ENCODE peak calls at places on chromosome 11, in nine cellular contexts. One of them, this sample, is unnamed.

GRCh38 chr11:3021125-3021524 is 29.0 kb upstream of the NAP1L4 start:
- DNase-seq in CD8-positive, alpha-beta T cell: peak; percentile 24
- DNase-seq in midbrain: peak; percentile 31
- DNase-seq in activated T-cell treated with anti-CD3 and anti-CD28 coated beads, Interleukin-2, amount 50 U/mL, for 1 hour: peak; percentile 45
- DNase-seq in HCT116: peak; percentile 31
- DNase-seq in substantia nigra: peak; percentile 70
- DNase-seq in naive thymus-derived CD8-positive, alpha-beta T cell: peak; percentile 26
- DNase-seq in AG08396: peak; percentile 48
- DNase-seq in MV-4-11: peak; percentile 3
- DNase-seq in this sample: peak; percentile 23

GRCh38 chr11:23124996-23125395 is 264.7 kb upstream of the CCDC179 start:
- DNase-seq in CD8-positive, alpha-beta T cell: no peak
- DNase-seq in midbrain: no peak
- DNase-seq in activated T-cell treated with anti-CD3 and anti-CD28 coated beads, Interleukin-2, amount 50 U/mL, for 1 hour: no peak
- DNase-seq in HCT116: no peak
- DNase-seq in substantia nigra: no peak
- DNase-seq in naive thymus-derived CD8-positive, alpha-beta T cell: no peak
- DNase-seq in AG08396: no peak
- DNase-seq in MV-4-11: no peak
- DNase-seq in this sample: no peak

GRCh38 chr11:10164621-10165020 is 129.4 kb downstream of the SBF2 start:
- DNase-seq in CD8-positive, alpha-beta T cell: no peak
- DNase-seq in midbrain: no peak
- DNase-seq in activated T-cell treated with anti-CD3 and anti-CD28 coated beads, Interleukin-2, amount 50 U/mL, for 1 hour: no peak
- DNase-seq in HCT116: no peak
- DNase-seq in substantia nigra: no peak
- DNase-seq in naive thymus-derived CD8-positive, alpha-beta T cell: no peak
- DNase-seq in AG08396: no peak
- DNase-seq in MV-4-11: no peak
- DNase-seq in this sample: no peak

GRCh38 chr11:45264839-45265515 is 21.2 kb downstream of the SYT13 start:
- DNase-seq in CD8-positive, alpha-beta T cell: no peak
- DNase-seq in midbrain: no peak
- DNase-seq in activated T-cell treated with anti-CD3 and anti-CD28 coated beads, Interleukin-2, amount 50 U/mL, for 1 hour: no peak
- DNase-seq in HCT116: no peak
- DNase-seq in substantia nigra: no peak
- DNase-seq in naive thymus-derived CD8-positive, alpha-beta T cell: no peak
- DNase-seq in AG08396: peak; percentile 78
- DNase-seq in MV-4-11: no peak
- DNase-seq in this sample: no peak

GRCh38 chr11:64564419-64564818 is 26.6 kb upstream of the SLC22A12 start:
- DNase-seq in CD8-positive, alpha-beta T cell: no peak
- DNase-seq in midbrain: no peak
- DNase-seq in activated T-cell treated with anti-CD3 and anti-CD28 coated beads, Interleukin-2, amount 50 U/mL, for 1 hour: no peak
- DNase-seq in HCT116: no peak
- DNase-seq in substantia nigra: no peak
- DNase-seq in naive thymus-derived CD8-positive, alpha-beta T cell: no peak
- DNase-seq in AG08396: no peak
- DNase-seq in MV-4-11: no peak
- DNase-seq in this sample: no peak

GRCh38 chr11:72069787-72070251 is 10.5 kb downstream of the NUMA1 start:
- DNase-seq in CD8-positive, alpha-beta T cell: no peak
- DNase-seq in midbrain: peak; percentile 34
- DNase-seq in activated T-cell treated with anti-CD3 and anti-CD28 coated beads, Interleukin-2, amount 50 U/mL, for 1 hour: no peak
- DNase-seq in HCT116: peak; percentile 51
- DNase-seq in substantia nigra: peak; percentile 59
- DNase-seq in naive thymus-derived CD8-positive, alpha-beta T cell: no peak
- DNase-seq in AG08396: peak; percentile 80
- DNase-seq in MV-4-11: peak; percentile 93
- DNase-seq in this sample: no peak

GRCh38 chr11:44596541-44597276 is 31.2 kb downstream of the CD82 start:
- DNase-seq in CD8-positive, alpha-beta T cell: peak; percentile 45
- DNase-seq in midbrain: no peak
- DNase-seq in activated T-cell treated with anti-CD3 and anti-CD28 coated beads, Interleukin-2, amount 50 U/mL, for 1 hour: peak; percentile 62
- DNase-seq in HCT116: no peak
- DNase-seq in substantia nigra: peak; percentile 47
- DNase-seq in naive thymus-derived CD8-positive, alpha-beta T cell: peak; percentile 34
- DNase-seq in AG08396: no peak
- DNase-seq in MV-4-11: no peak
- DNase-seq in this sample: peak; percentile 16

GRCh38 chr11:24624432-24624831 is 127.6 kb downstream of the LUZP2 start:
- DNase-seq in CD8-positive, alpha-beta T cell: no peak
- DNase-seq in midbrain: no peak
- DNase-seq in activated T-cell treated with anti-CD3 and anti-CD28 coated beads, Interleukin-2, amount 50 U/mL, for 1 hour: no peak
- DNase-seq in HCT116: no peak
- DNase-seq in substantia nigra: no peak
- DNase-seq in naive thymus-derived CD8-positive, alpha-beta T cell: no peak
- DNase-seq in AG08396: no peak
- DNase-seq in MV-4-11: no peak
- DNase-seq in this sample: no peak

GRCh38 chr11:100273066-100273815 is 413.8 kb upstream of the ARHGAP42 start:
- DNase-seq in CD8-positive, alpha-beta T cell: no peak
- DNase-seq in midbrain: no peak
- DNase-seq in activated T-cell treated with anti-CD3 and anti-CD28 coated beads, Interleukin-2, amount 50 U/mL, for 1 hour: no peak
- DNase-seq in HCT116: no peak
- DNase-seq in substantia nigra: no peak
- DNase-seq in naive thymus-derived CD8-positive, alpha-beta T cell: no peak
- DNase-seq in AG08396: no peak
- DNase-seq in MV-4-11: no peak
- DNase-seq in this sample: no peak

GRCh38 chr11:47950396-47950795 is 30.0 kb upstream of the PTPRJ start:
- DNase-seq in CD8-positive, alpha-beta T cell: peak; percentile 52
- DNase-seq in midbrain: no peak
- DNase-seq in activated T-cell treated with anti-CD3 and anti-CD28 coated beads, Interleukin-2, amount 50 U/mL, for 1 hour: peak; percentile 39
- DNase-seq in HCT116: no peak
- DNase-seq in substantia nigra: no peak
- DNase-seq in naive thymus-derived CD8-positive, alpha-beta T cell: peak; percentile 39
- DNase-seq in AG08396: no peak
- DNase-seq in MV-4-11: peak; percentile 79
- DNase-seq in this sample: peak; percentile 41

GRCh38 chr11:3231550-3231850 is 717 bp downstream of the MRGPRE start:
- DNase-seq in CD8-positive, alpha-beta T cell: no peak
- DNase-seq in midbrain: no peak
- DNase-seq in activated T-cell treated with anti-CD3 and anti-CD28 coated beads, Interleukin-2, amount 50 U/mL, for 1 hour: no peak
- DNase-seq in HCT116: no peak
- DNase-seq in substantia nigra: no peak
- DNase-seq in naive thymus-derived CD8-positive, alpha-beta T cell: no peak
- DNase-seq in AG08396: no peak
- DNase-seq in MV-4-11: no peak
- DNase-seq in this sample: no peak

GRCh38 chr11:105789579-105789978 is 179.7 kb downstream of the GRIA4 start:
- DNase-seq in CD8-positive, alpha-beta T cell: no peak
- DNase-seq in midbrain: no peak
- DNase-seq in activated T-cell treated with anti-CD3 and anti-CD28 coated beads, Interleukin-2, amount 50 U/mL, for 1 hour: no peak
- DNase-seq in HCT116: no peak
- DNase-seq in substantia nigra: no peak
- DNase-seq in naive thymus-derived CD8-positive, alpha-beta T cell: no peak
- DNase-seq in AG08396: no peak
- DNase-seq in MV-4-11: no peak
- DNase-seq in this sample: no peak

GRCh38 chr11:78048561-78048960 is 15.1 kb upstream of the THRSP start:
- DNase-seq in CD8-positive, alpha-beta T cell: no peak
- DNase-seq in midbrain: no peak
- DNase-seq in activated T-cell treated with anti-CD3 and anti-CD28 coated beads, Interleukin-2, amount 50 U/mL, for 1 hour: no peak
- DNase-seq in HCT116: no peak
- DNase-seq in substantia nigra: no peak
- DNase-seq in naive thymus-derived CD8-positive, alpha-beta T cell: no peak
- DNase-seq in AG08396: no peak
- DNase-seq in MV-4-11: no peak
- DNase-seq in this sample: no peak

GRCh38 chr11:36622431-36623136 is 24.5 kb upstream of the RAG2 start:
- DNase-seq in CD8-positive, alpha-beta T cell: no peak
- DNase-seq in midbrain: peak; percentile 39
- DNase-seq in activated T-cell treated with anti-CD3 and anti-CD28 coated beads, Interleukin-2, amount 50 U/mL, for 1 hour: no peak
- DNase-seq in HCT116: peak; percentile 12
- DNase-seq in substantia nigra: no peak
- DNase-seq in naive thymus-derived CD8-positive, alpha-beta T cell: no peak
- DNase-seq in AG08396: peak; percentile 12
- DNase-seq in MV-4-11: peak; percentile 15
- DNase-seq in this sample: peak; percentile 68

GRCh38 chr11:120334894-120335462 is 1.2 kb upstream of the ARHGEF12 start:
- DNase-seq in CD8-positive, alpha-beta T cell: peak; percentile 49
- DNase-seq in midbrain: peak; percentile 89
- DNase-seq in activated T-cell treated with anti-CD3 and anti-CD28 coated beads, Interleukin-2, amount 50 U/mL, for 1 hour: no peak
- DNase-seq in HCT116: no peak
- DNase-seq in substantia nigra: peak; percentile 33
- DNase-seq in naive thymus-derived CD8-positive, alpha-beta T cell: no peak
- DNase-seq in AG08396: peak; percentile 72
- DNase-seq in MV-4-11: peak; percentile 84
- DNase-seq in this sample: peak; percentile 83

GRCh38 chr11:99766816-99767215 is 746.1 kb downstream of the CNTN5 start:
- DNase-seq in CD8-positive, alpha-beta T cell: no peak
- DNase-seq in midbrain: no peak
- DNase-seq in activated T-cell treated with anti-CD3 and anti-CD28 coated beads, Interleukin-2, amount 50 U/mL, for 1 hour: no peak
- DNase-seq in HCT116: no peak
- DNase-seq in substantia nigra: no peak
- DNase-seq in naive thymus-derived CD8-positive, alpha-beta T cell: no peak
- DNase-seq in AG08396: no peak
- DNase-seq in MV-4-11: no peak
- DNase-seq in this sample: no peak

GRCh38 chr11:2581151-2581930 is 118.5 kb downstream of the KCNQ1OT1 start:
- DNase-seq in CD8-positive, alpha-beta T cell: no peak
- DNase-seq in midbrain: no peak
- DNase-seq in activated T-cell treated with anti-CD3 and anti-CD28 coated beads, Interleukin-2, amount 50 U/mL, for 1 hour: no peak
- DNase-seq in HCT116: no peak
- DNase-seq in substantia nigra: no peak
- DNase-seq in naive thymus-derived CD8-positive, alpha-beta T cell: no peak
- DNase-seq in AG08396: no peak
- DNase-seq in MV-4-11: no peak
- DNase-seq in this sample: no peak

GRCh38 chr11:105092255-105093239 is 47.0 kb downstream of the CARD18 start:
- DNase-seq in CD8-positive, alpha-beta T cell: no peak
- DNase-seq in midbrain: no peak
- DNase-seq in activated T-cell treated with anti-CD3 and anti-CD28 coated beads, Interleukin-2, amount 50 U/mL, for 1 hour: no peak
- DNase-seq in HCT116: no peak
- DNase-seq in substantia nigra: no peak
- DNase-seq in naive thymus-derived CD8-positive, alpha-beta T cell: no peak
- DNase-seq in AG08396: no peak
- DNase-seq in MV-4-11: peak; percentile 61
- DNase-seq in this sample: peak; percentile 19

GRCh38 chr11:2272241-2272945 is 2.0 kb upstream of the ASCL2 start:
- DNase-seq in CD8-positive, alpha-beta T cell: no peak
- DNase-seq in midbrain: no peak
- DNase-seq in activated T-cell treated with anti-CD3 and anti-CD28 coated beads, Interleukin-2, amount 50 U/mL, for 1 hour: no peak
- DNase-seq in HCT116: no peak
- DNase-seq in substantia nigra: no peak
- DNase-seq in naive thymus-derived CD8-positive, alpha-beta T cell: no peak
- DNase-seq in AG08396: no peak
- DNase-seq in MV-4-11: no peak
- DNase-seq in this sample: no peak

This sample was measured in KBM-7.